ENCODE peak calls at places on chromosomes 3 and 15, in six cellular contexts. B is left ventricle myocardium inferior, D is NCI-H2081 treated with DMSO at 0.1 percent for 48 hours, Y is nephron progenitor cell, N is NCI-H1105, F is ACHN. E is an unnamed sample.

GRCh38 chr3:13708871-13709595 is 160.1 kb downstream of the FBLN2 start:
- DNase-seq in Y (no peak), B (no peak), N (no peak), D (no peak), F (no peak), E (no peak)

GRCh38 chr3:72238341-72238740 is 453.4 kb upstream of the PROK2 start:
- DNase-seq in N (no peak), B (no peak), F (no peak), D (no peak), Y (no peak), E (no peak)

GRCh38 chr3:11545186-11545851 is 98.4 kb downstream of the VGLL4 start:
- DNase-seq in B (no peak), N (no peak), D (no peak), Y (no peak), F (no peak), E (no peak)

GRCh38 chr15:70053703-70054229 is 44.0 kb downstream of the TLE3 start:
- DNase-seq in B (no peak), Y (no peak), D (no peak), N (no peak), F (no peak), E (peak)

GRCh38 chr15:85785887-85786777 is 8.6 kb downstream of the KLHL25 start:
- DNase-seq in N (peak), Y (no peak), B (no peak), F (peak), D (peak), E (no peak)

GRCh38 chr3:100600181-100601042 is 9.0 kb upstream of the ADGRG7 start:
- DNase-seq in N (peak), Y (no peak), D (no peak), B (no peak), F (no peak), E (no peak)

GRCh38 chr3:187063286-187064081 is 75.8 kb downstream of the RPL39L start:
- DNase-seq in D (no peak), Y (no peak), N (no peak), F (no peak), B (no peak), E (peak)

GRCh38 chr3:112132975-112133448 is at the start of gene GCSAM:
- DNase-seq in F (no peak), N (no peak), D (no peak), Y (no peak), B (peak), E (no peak)

GRCh38 chr15:43440721-43441281 is 52.2 kb downstream of the TP53BP1 start:
- DNase-seq in N (no peak), D (peak), B (no peak), F (peak), Y (no peak), E (peak)

GRCh38 chr3:38805765-38806386 is 10.1 kb downstream of the SCN10A start:
- DNase-seq in Y (peak), N (no peak), F (peak), D (no peak), B (no peak), E (peak)

GRCh38 chr15:25185156-25185710 is 230.4 kb downstream of the SNRPN start:
- DNase-seq in F (no peak), B (peak), D (no peak), Y (no peak), N (no peak), E (no peak)

GRCh38 chr15:25345943-25346342 is 92.9 kb downstream of the UBE3A start:
- DNase-seq in B (peak), N (no peak), F (peak), Y (peak), D (no peak), E (peak)

GRCh38 chr3:146161725-146162047 is 702 bp upstream of the PLOD2 start:
- DNase-seq in D (no peak), Y (peak), B (peak), N (peak), F (peak), E (peak)

GRCh38 chr15:63157891-63158431 is 684 bp upstream of the RPS27L start:
- DNase-seq in D (no peak), N (peak), F (peak), B (peak), Y (peak), E (peak)

GRCh38 chr3:40800343-40800742 is 275.6 kb downstream of the ZNF621 start:
- DNase-seq in B (no peak), F (peak), D (no peak), N (no peak), Y (no peak), E (peak)

GRCh38 chr3:3127432-3128010 is 781 bp downstream of the TRNT1 start:
- DNase-seq in D (no peak), B (no peak), Y (no peak), N (no peak), F (peak), E (peak)

GRCh38 chr3:86830566-86830965 is 160.4 kb downstream of the VGLL3 start:
- DNase-seq in F (no peak), D (no peak), Y (no peak), B (no peak), N (no peak), E (no peak)

GRCh38 chr15:70258369-70259029 is 160.8 kb upstream of the TLE3 start:
- DNase-seq in B (peak), N (no peak), D (no peak), Y (no peak), F (no peak), E (no peak)

GRCh38 chr3:120473389-120473788 is 22.6 kb upstream of the FSTL1 start:
- DNase-seq in D (no peak), B (no peak), F (no peak), Y (no peak), N (no peak), E (no peak)

GRCh38 chr3:195873971-195874370 is 34.4 kb downstream of the TNK2 start:
- DNase-seq in N (no peak), B (no peak), D (no peak), Y (peak), F (no peak), E (no peak)

GRCh38 chr3:137796993-137797392 is 32.9 kb downstream of the SOX14 start:
- DNase-seq in Y (no peak), F (no peak), N (no peak), B (no peak), D (no peak), E (no peak)

GRCh38 chr3:160103397-160103796 is 114.8 kb downstream of the IL12A start:
- DNase-seq in F (no peak), Y (no peak), D (no peak), N (no peak), B (no peak), E (no peak)

GRCh38 chr3:143167956-143168355 is 48.4 kb downstream of the CHST2 start:
- DNase-seq in N (no peak), B (no peak), Y (no peak), D (no peak), F (no peak), E (no peak)

GRCh38 chr3:13229291-13229949 is 156.2 kb upstream of the IQSEC1 start:
- DNase-seq in N (no peak), F (peak), D (no peak), B (no peak), Y (no peak), E (peak)

GRCh38 chr3:108378153-108378951 is 82.0 kb downstream of the HHLA2 start:
- DNase-seq in Y (no peak), F (no peak), B (no peak), N (no peak), D (no peak), E (no peak)

GRCh38 chr3:117842086-117842485 is 1132.5 kb downstream of the TUSC7 start:
- DNase-seq in N (peak), D (peak), B (no peak), Y (no peak), F (no peak), E (no peak)

GRCh38 chr3:66195347-66195783 is 25.4 kb upstream of the SLC25A26 start:
- DNase-seq in B (peak), D (no peak), Y (peak), N (peak), F (peak), E (peak)

GRCh38 chr3:43960448-43960840 is 269.7 kb downstream of the ABHD5 start:
- DNase-seq in F (no peak), N (no peak), D (no peak), B (no peak), Y (no peak), E (no peak)

GRCh38 chr3:192841428-192841827 is 76.2 kb downstream of the MB21D2 start:
- DNase-seq in D (no peak), N (no peak), B (no peak), Y (no peak), F (no peak), E (peak)

GRCh38 chr15:94262201-94262600 is 30.8 kb downstream of the MCTP2 start:
- DNase-seq in F (no peak), B (no peak), D (no peak), Y (no peak), N (no peak), E (no peak)

GRCh38 chr15:74382004-74382816 is 14.8 kb upstream of the CYP11A1 start:
- DNase-seq in D (no peak), N (peak), F (peak), B (peak), Y (peak), E (peak)

GRCh38 chr15:28890711-28891495 is 5.1 kb downstream of the APBA2 start:
- DNase-seq in D (no peak), F (no peak), B (no peak), N (no peak), Y (no peak), E (no peak)

GRCh38 chr3:197124713-197125112 is 95.1 kb upstream of the MELTF start:
- DNase-seq in B (no peak), Y (no peak), F (no peak), D (no peak), N (no peak), E (no peak)

GRCh38 chr3:32913790-32914446 is 37.5 kb upstream of the CCR4 start:
- DNase-seq in D (no peak), B (peak), Y (no peak), N (no peak), F (no peak), E (no peak)

GRCh38 chr3:187122261-187122660 is 17.0 kb downstream of the RPL39L start:
- DNase-seq in D (no peak), B (no peak), F (no peak), N (no peak), Y (no peak), E (no peak)

GRCh38 chr3:15919971-15920370 is 122.2 kb upstream of the ANKRD28 start:
- DNase-seq in Y (no peak), D (no peak), F (no peak), B (no peak), N (no peak), E (no peak)

GRCh38 chr3:62184559-62184958 is 188.8 kb downstream of the FEZF2 start:
- DNase-seq in B (no peak), D (no peak), N (no peak), Y (peak), F (no peak), E (no peak)